ENCODE peak calls at places on chromosomes 11 and 22, in six cellular contexts. R, B, G, N, I and E are unnamed samples.
A peak's percentile ranks its signal among the peaks of the same experiment; 100 is the strongest.

GRCh38 chr11:48034926-48035876 is 54.8 kb downstream of the PTPRJ start:
- DNase-seq in N (no peak), G (no peak), B (no peak), R (no peak), I (no peak), E (no peak)

GRCh38 chr11:117037279-117037951 is 60.8 kb downstream of the SIK3 start:
- DNase-seq in B (no peak), G (no peak), N (no peak), R (no peak), I (no peak), E (no peak)

GRCh38 chr11:100459791-100460190 is 227.3 kb upstream of the ARHGAP42 start:
- DNase-seq in R (no peak), B (no peak), I (no peak), N (no peak), G (no peak), E (no peak)

GRCh38 chr11:110737591-110737990 is 25.4 kb upstream of the ARHGAP20 start:
- DNase-seq in G (no peak), I (no peak), N (no peak), B (no peak), R (no peak), E (no peak)

GRCh38 chr11:88402192-88402715 is 64.7 kb upstream of the CTSC start:
- DNase-seq in B (peak; percentile 9), N (no peak), R (no peak), G (no peak), I (no peak), E (no peak)

GRCh38 chr11:89220684-89221339 is 43.1 kb downstream of the TYR start:
- DNase-seq in I (no peak), B (no peak), G (no peak), R (peak; percentile 66), N (no peak), E (no peak)

GRCh38 chr11:10876168-10876567 is 18.3 kb upstream of the ZBED5 start:
- DNase-seq in R (no peak), N (no peak), G (no peak), I (no peak), B (no peak), E (no peak)

GRCh38 chr11:86775342-86775741 is 25.0 kb upstream of the PRSS23 start:
- DNase-seq in R (no peak), I (no peak), N (no peak), B (no peak), G (no peak), E (no peak)

GRCh38 chr22:44534335-44534734 is 36.3 kb upstream of the RTL6 start:
- DNase-seq in B (no peak), R (no peak), G (no peak), I (no peak), N (no peak), E (no peak)

GRCh38 chr11:8219257-8220021 is 44.2 kb downstream of the LMO1 start:
- DNase-seq in R (peak; percentile 85), I (peak; percentile 54), B (peak; percentile 79), N (peak; percentile 63), G (peak; percentile 39), E (peak; percentile 50)

GRCh38 chr22:30332994-30333706 is 6.4 kb upstream of the TBC1D10A start:
- DNase-seq in R (no peak), B (no peak), N (no peak), G (no peak), I (no peak), E (no peak)

GRCh38 chr11:86523738-86524602 is 148.4 kb downstream of the ME3 start:
- DNase-seq in N (no peak), B (peak; percentile 97), I (peak; percentile 99), G (peak; percentile 93), R (no peak), E (peak; percentile 91)

GRCh38 chr11:35185696-35186095 is 46.7 kb downstream of the CD44 start:
- DNase-seq in I (no peak), N (no peak), R (no peak), G (no peak), B (no peak), E (no peak)

GRCh38 chr22:31055322-31056159 is 25.6 kb upstream of the SMTN start:
- DNase-seq in R (peak; percentile 60), G (peak; percentile 98), N (no peak), I (peak; percentile 79), B (peak; percentile 92), E (no peak)

GRCh38 chr22:36934940-36935610 is 21.6 kb downstream of the CSF2RB start:
- DNase-seq in B (no peak), R (no peak), N (no peak), I (no peak), G (no peak), E (no peak)

GRCh38 chr11:61972796-61973602 is 5.6 kb upstream of the FTH1 start:
- DNase-seq in G (peak; percentile 95), B (no peak), I (no peak), N (no peak), R (no peak), E (no peak)

GRCh38 chr11:31102875-31103274 is 266.7 kb downstream of the DCDC1 start:
- DNase-seq in G (no peak), I (no peak), N (no peak), B (no peak), R (no peak), E (no peak)

GRCh38 chr11:78961186-78961782 is 386.6 kb upstream of the NARS2 start:
- DNase-seq in G (no peak), I (no peak), B (no peak), R (peak; percentile 89), N (peak; percentile 16), E (peak; percentile 15)

GRCh38 chr11:46212720-46213119 is 64.7 kb upstream of the CREB3L1 start:
- DNase-seq in I (no peak), G (no peak), N (no peak), B (no peak), R (no peak), E (no peak)

GRCh38 chr11:19772480-19772879 is 59.8 kb downstream of the NAV2 start:
- DNase-seq in I (no peak), G (no peak), R (peak; percentile 93), B (no peak), N (no peak), E (no peak)

GRCh38 chr11:18624161-18624560 is 10.0 kb downstream of the SPTY2D1 start:
- DNase-seq in B (no peak), R (no peak), I (no peak), N (no peak), G (no peak), E (no peak)

GRCh38 chr11:74037309-74037708 is 28.4 kb upstream of the UCP3 start:
- DNase-seq in B (no peak), G (no peak), N (no peak), I (no peak), R (no peak), E (peak; percentile 36)
- TF ChIP-seq REST in B (no peak), G (no peak), N (no peak), I (no peak), R (no peak), E (no peak)

DNA sequence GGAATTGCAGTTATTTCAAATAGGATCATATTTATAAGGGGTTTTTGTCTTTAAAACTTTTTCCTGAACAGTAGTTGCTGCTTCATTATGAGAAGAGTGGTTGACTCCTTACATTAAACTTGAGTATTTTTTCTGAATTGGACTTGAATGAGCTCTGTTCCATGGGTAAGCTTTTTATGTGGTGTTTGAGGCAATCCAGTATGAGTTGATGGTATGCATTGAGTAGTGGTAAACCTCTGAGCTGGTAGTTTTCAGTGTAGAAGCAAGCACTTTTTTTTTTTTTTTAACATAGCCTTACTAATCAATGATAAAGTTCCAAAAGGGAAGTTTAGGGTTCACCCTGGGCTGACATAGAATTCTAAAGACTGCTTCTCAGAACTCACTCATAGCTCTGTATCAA is 3.4 kb downstream of the KMT2A start:
- DNase-seq in I (no peak), R (no peak), G (no peak), N (no peak), B (no peak), E (no peak)
- H3K4me1 ChIP-seq in I (peaks cover 58% of the 10 kb centered on the region), R (peaks cover 41% of the 10 kb centered on the region), G (peaks cover 52% of the 10 kb centered on the region), N (peaks cover 29% of the 10 kb centered on the region), B (peaks cover 27% of the 10 kb centered on the region), E (peaks cover 33% of the 10 kb centered on the region)

GRCh38 chr11:28835790-28836189 is 727.6 kb downstream of the METTL15 start:
- DNase-seq in R (no peak), G (no peak), B (no peak), I (no peak), N (no peak), E (no peak)

GRCh38 chr11:28833670-28834069 is 725.5 kb downstream of the METTL15 start:
- DNase-seq in N (no peak), R (peak; percentile 14), G (no peak), B (no peak), I (no peak), E (no peak)

GRCh38 chr11:28835317-28835716 is 727.1 kb downstream of the METTL15 start:
- DNase-seq in I (no peak), R (no peak), B (no peak), N (no peak), G (no peak), E (no peak)

GRCh38 chr11:28836285-28837081 is 728.3 kb downstream of the METTL15 start:
- DNase-seq in G (peak; percentile 90), B (peak; percentile 78), N (no peak), I (peak; percentile 67), R (no peak), E (no peak)

DNA sequence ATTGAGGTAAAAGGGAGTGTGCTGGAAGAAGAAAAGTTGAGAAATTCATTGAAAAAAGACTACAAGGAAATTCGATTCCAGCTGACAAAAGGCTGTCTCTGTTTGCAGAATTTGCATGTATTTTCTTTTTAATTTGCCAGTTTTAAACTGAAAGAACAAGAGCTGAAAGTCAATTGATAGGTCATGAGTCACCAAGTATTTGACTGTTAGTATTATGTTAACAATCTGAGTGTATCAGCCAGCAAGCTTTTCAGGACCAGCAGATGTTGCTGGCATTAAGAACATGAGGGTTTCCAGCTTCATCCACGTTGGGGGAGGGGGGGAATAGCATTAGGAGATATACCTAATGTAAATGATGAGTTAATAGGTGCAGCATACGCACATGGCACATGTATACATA is 726.7 kb downstream of the METTL15 start:
- DNase-seq in G (no peak), N (no peak), R (peak; percentile 9), B (no peak), I (no peak), E (no peak)
- TF ChIP-seq REST in G (no peak), N (no peak), R (no peak), B (no peak), I (no peak), E (no peak)

GRCh38 chr11:12746593-12747097 is 72.4 kb downstream of the TEAD1 start:
- DNase-seq in R (peak; percentile 95), G (peak; percentile 29), N (peak; percentile 96), B (no peak), I (no peak), E (peak; percentile 78)

GRCh38 chr11:12748561-12748960 is 74.3 kb downstream of the TEAD1 start:
- DNase-seq in N (no peak), I (no peak), G (no peak), R (no peak), B (no peak), E (no peak)

GRCh38 chr11:12752868-12753267 is 78.6 kb downstream of the TEAD1 start:
- DNase-seq in N (no peak), R (no peak), I (no peak), B (no peak), G (no peak), E (no peak)

GRCh38 chr11:12750181-12750580 is 76.0 kb downstream of the TEAD1 start:
- DNase-seq in I (no peak), G (no peak), R (no peak), N (no peak), B (no peak), E (no peak)

DNA sequence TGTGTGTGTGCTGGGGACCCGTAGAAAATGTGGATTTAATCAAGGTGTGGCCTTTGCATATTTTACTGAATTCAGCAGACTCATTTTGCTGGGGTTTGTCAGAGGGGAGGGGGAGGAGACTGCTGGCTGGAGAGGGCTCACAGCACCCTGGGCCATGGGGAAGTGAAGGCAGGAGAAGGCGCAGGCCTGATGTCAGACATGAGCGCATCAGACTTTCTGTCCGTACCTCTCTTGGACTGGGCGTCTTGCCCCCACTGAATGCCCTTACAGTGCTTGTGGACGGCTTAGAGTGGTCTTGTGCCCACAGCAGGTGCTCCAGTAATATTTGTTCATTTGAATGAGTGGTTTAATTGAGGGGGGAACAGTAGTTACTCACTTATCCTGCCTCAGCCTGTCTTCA is 75.2 kb downstream of the TEAD1 start:
- DNase-seq in N (no peak), I (no peak), G (no peak), R (no peak), B (no peak), E (no peak)
- H3K4me1 ChIP-seq in N (peaks cover 15% of the 10 kb centered on the region), I (peaks cover 31% of the 10 kb centered on the region), G (peaks cover 26% of the 10 kb centered on the region), R (peaks cover 80% of the 10 kb centered on the region), B (peaks cover 80% of the 10 kb centered on the region), E (peaks cover 49% of the 10 kb centered on the region)